ENCODE peak calls at places on chromosomes 5 and 9, in nine cellular contexts. I is astrocyte, Q is small intestine, S is breast epithelium, Y is trophoblast cell, G is Karpas-422, Z is heart left ventricle, W is fibroblast of lung, H is endodermal cell. N is an unnamed sample. For H3K36me3 and H3K9me3, the result is how much of the 10 kb centered on the place peaks cover.

GRCh38 chr9:89843074-89843473 is 238.3 kb downstream of the GADD45G start:
- DNase-seq in G (no peak), S (no peak), H (no peak), Y (no peak), W (no peak), Z (no peak), Q (no peak), I (no peak), N (no peak)

GRCh38 chr9:134083451-134083850 is 15.6 kb upstream of the BRD3 start:
- DNase-seq in Z (no peak), W (no peak), Y (no peak), I (no peak), S (no peak), H (no peak), Q (no peak), G (no peak), N (no peak)

GRCh38 chr5:30600892-30601291 is 592.6 kb upstream of the CDH6 start:
- DNase-seq in H (no peak), G (no peak), Y (no peak), W (no peak), S (no peak), I (no peak), Q (no peak), Z (no peak), N (no peak)

GRCh38 chr5:852018-852417 is 1.2 kb upstream of the ZDHHC11 start:
- DNase-seq in G (no peak), S (peak), Y (no peak), Z (no peak), W (no peak), H (no peak), I (no peak), Q (no peak), N (no peak)

GRCh38 chr5:111063709-111064322 is 7.7 kb upstream of the TSLP start:
- DNase-seq in Z (no peak), H (no peak), W (peak), S (no peak), G (peak), Q (peak), I (no peak), Y (peak), N (no peak)

GRCh38 chr5:44952376-44952775 is 143.6 kb downstream of the MRPS30 start:
- DNase-seq in Q (peak), S (no peak), W (peak), Z (no peak), I (peak), Y (peak), H (peak), G (peak), N (peak)

GRCh38 chr9:78300209-78300608 is 3.3 kb downstream of the PSAT1 start:
- DNase-seq in Q (no peak), H (no peak), S (no peak), W (no peak), I (no peak), Y (no peak), Z (no peak), G (no peak), N (no peak)

GRCh38 chr5:177552839-177553455 is 1.4 kb downstream of the FAM193B start:
- DNase-seq in Z (peak), G (no peak), W (no peak), S (no peak), H (peak), Y (no peak), I (no peak), Q (peak), N (peak)

GRCh38 chr9:78866228-78867132 is 569.6 kb downstream of the PSAT1 start:
- DNase-seq in Z (no peak), Q (no peak), W (peak), H (no peak), I (peak), S (no peak), Y (peak), G (no peak), N (peak)

GRCh38 chr5:10275460-10275859 is 25.4 kb downstream of the CCT5 start:
- DNase-seq in W (no peak), Y (no peak), I (no peak), S (no peak), G (no peak), Q (no peak), Z (no peak), H (no peak), N (no peak)

GRCh38 chr5:11110128-11110527 is 349.1 kb upstream of the DAP start:
- DNase-seq in S (no peak), G (no peak), I (no peak), Y (no peak), W (no peak), H (no peak), Q (no peak), Z (no peak), N (no peak)

GRCh38 chr5:142040285-142040684 is 27.5 kb upstream of the GNPDA1 start:
- DNase-seq in H (no peak), G (peak), Y (no peak), Q (no peak), S (no peak), I (no peak), W (no peak), Z (no peak), N (no peak)

GRCh38 chr5:142032747-142033631 is 20.2 kb upstream of the GNPDA1 start:
- DNase-seq in W (no peak), I (no peak), Q (no peak), Y (peak), H (peak), S (no peak), G (peak), Z (no peak), N (no peak)

GRCh38 chr5:142034994-142035393 is 22.2 kb upstream of the GNPDA1 start:
- DNase-seq in Y (no peak), S (no peak), W (no peak), H (no peak), G (peak), I (no peak), Q (no peak), Z (no peak), N (no peak)

GRCh38 chr5:142038735-142039134 is 25.9 kb upstream of the GNPDA1 start:
- DNase-seq in G (no peak), S (no peak), Q (no peak), Y (no peak), W (no peak), I (no peak), H (no peak), Z (no peak), N (no peak)

GRCh38 chr5:142036918-142037317 is 24.1 kb upstream of the GNPDA1 start:
- DNase-seq in S (no peak), Q (no peak), Z (no peak), W (no peak), Y (no peak), H (no peak), I (no peak), G (peak), N (no peak)
- H3K36me3 ChIP-seq in S (under half), Q (under half), Z (under half), W (under half), Y (under half), H (under half), I (under half), G (under half), N (under half)

GRCh38 chr9:70477907-70478480 is 63.5 kb upstream of the KLF9 start:
- DNase-seq in H (no peak), W (no peak), Z (no peak), I (no peak), Q (no peak), G (no peak), Y (no peak), S (no peak), N (no peak)

GRCh38 chr9:70479880-70480291 is 65.4 kb upstream of the KLF9 start:
- DNase-seq in I (peak), H (peak), Y (no peak), G (no peak), Q (peak), Z (no peak), W (peak), S (no peak), N (no peak)

GRCh38 chr9:70481471-70481870 is 67.0 kb upstream of the KLF9 start:
- DNase-seq in Q (no peak), S (no peak), Y (no peak), G (no peak), W (no peak), I (no peak), Z (no peak), H (no peak), N (no peak)

GRCh38 chr9:70478963-70479641 is 64.6 kb upstream of the KLF9 start:
- DNase-seq in W (peak), I (no peak), Q (no peak), S (peak), H (no peak), Z (no peak), G (no peak), Y (no peak), N (no peak)

GRCh38 chr9:70480405-70480980 is 66.0 kb upstream of the KLF9 start:
- DNase-seq in Z (peak), Y (no peak), I (peak), Q (peak), S (peak), W (peak), H (no peak), G (no peak), N (no peak)
- H3K4me3 ChIP-seq in Z (peak), Y (no peak), I (peak), Q (no peak), S (no peak), W (no peak), H (no peak), G (no peak), N (no peak)

GRCh38 chr5:158287643-158288228 is 428.8 kb upstream of the CLINT1 start:
- DNase-seq in W (peak), Z (no peak), I (peak), Y (no peak), G (no peak), Q (no peak), H (no peak), S (no peak), N (peak)
- H3K9me3 ChIP-seq in W (under half), Z (under half), I (under half), Y (under half), G (under half), Q (under half), H (under half), S (under half), N (under half)

DNA sequence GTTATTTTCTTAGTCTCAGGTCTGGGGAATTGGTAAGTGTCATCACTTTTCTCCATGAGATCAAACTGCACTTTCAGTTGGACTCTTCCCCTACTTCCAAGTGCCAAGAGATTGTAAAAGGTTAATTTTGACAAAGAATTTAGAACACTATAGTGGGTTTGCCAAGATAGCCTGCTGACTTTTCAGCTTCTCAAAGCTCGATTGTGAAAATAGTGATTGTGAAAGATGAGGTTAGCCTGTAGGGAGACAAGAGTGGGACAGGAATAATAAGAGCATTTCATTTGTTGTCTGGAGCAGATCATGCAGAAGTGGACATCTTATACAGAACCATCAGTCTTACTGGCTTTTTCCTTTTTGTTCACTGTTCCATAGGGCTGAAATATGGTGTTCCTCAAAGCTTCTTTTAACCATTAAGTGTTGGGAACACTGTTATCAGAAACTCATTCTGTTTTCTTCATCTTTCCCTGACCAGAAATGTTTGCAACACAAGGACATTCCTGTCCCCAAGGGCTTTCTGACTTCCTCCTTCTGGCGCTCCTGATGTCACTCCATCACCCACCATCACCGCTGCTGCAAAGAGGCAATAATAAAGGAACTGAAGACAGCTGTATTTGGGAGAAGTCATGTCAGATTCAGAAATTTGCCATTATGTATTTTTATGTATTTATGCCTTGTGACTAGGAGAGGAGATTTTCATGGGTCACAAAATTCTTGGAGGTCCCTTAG is 11.6 kb upstream of the SPTAN1 start:
- DNase-seq in Y (no peak), Q (no peak), S (no peak), H (no peak), Z (no peak), W (no peak), I (no peak), G (peak), N (no peak)
- H3K36me3 ChIP-seq in Y (under half), Q (under half), S (under half), H (half or more), Z (half or more), W (under half), I (under half), G (under half), N (under half)

DNA sequence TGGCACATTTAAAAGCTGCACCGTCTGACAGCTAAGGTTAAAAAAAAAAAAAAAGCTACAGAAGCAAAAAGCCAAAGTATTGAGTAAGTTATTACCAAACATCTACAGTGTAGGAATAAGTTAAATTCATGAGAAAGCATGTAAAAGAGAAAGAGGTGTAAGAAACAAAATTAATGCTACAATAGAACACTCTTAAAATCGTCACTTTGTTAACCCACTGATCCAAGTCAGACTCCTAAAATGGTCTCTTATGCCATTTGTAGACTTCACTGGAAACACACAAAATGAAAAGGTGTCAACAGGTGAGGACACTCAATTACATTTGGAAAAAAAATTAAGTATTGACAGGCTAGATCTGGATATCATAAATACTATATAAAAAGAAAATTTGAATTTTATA is 120.2 kb downstream of the SSBP2 start:
- DNase-seq in Z (no peak), G (no peak), H (no peak), W (no peak), Y (no peak), S (no peak), I (no peak), Q (no peak), N (no peak)
- H3K4me3 ChIP-seq in Z (no peak), G (no peak), H (no peak), W (no peak), Y (no peak), S (no peak), I (no peak), Q (no peak), N (no peak)

DNA sequence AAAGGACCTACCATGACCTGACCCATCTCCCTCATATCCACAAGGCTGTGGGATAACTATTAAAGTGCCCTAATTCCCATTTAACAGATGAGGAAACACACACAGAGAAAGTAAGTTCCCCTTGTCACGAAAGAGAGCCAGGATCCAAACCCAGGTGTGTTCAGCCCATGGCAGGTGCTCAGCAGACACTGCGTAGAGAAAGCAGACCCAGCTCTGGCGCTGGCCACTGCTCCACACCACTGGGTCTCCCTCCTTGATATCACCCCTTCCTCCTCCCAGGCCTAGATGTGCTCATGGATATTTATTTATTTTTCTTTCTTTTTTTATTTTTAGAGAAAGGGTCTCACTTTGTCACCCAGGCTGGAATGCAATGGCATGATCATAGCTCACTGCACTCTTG is 24.0 kb upstream of the CORO2A start:
- DNase-seq in Y (no peak), I (no peak), G (no peak), Z (no peak), Q (no peak), W (no peak), S (no peak), H (no peak), N (no peak)
- H3K9me3 ChIP-seq in Y (under half), I (under half), G (under half), Z (under half), Q (under half), W (under half), S (under half), H (under half), N (under half)

GRCh38 chr9:135809166-135809565 is 98.2 kb downstream of the CAMSAP1 start:
- DNase-seq in G (no peak), Y (no peak), Q (no peak), H (no peak), S (peak), W (peak), I (peak), Z (no peak), N (no peak)
- H3K36me3 ChIP-seq in G (under half), Y (under half), Q (under half), H (half or more), S (under half), W (under half), I (under half), Z (under half), N (under half)